ENCODE peak calls at places on chromosomes 5 and 9, in six cellular contexts. One of them, this sample, is unnamed. For H3K4me1, the result is how much of the 10 kb centered on the place peaks cover.

GRCh38 chr5:150700298-150700599 is 613 bp downstream of the RBM22 start:
- DNase-seq in effector memory CD4-positive, alpha-beta T cell: no peak
- DNase-seq in SK-N-SH: no peak
- DNase-seq in left lung: no peak
- DNase-seq in neuronal stem cell: no peak
- DNase-seq in HepG2: no peak
- DNase-seq in this sample: no peak

GRCh38 chr9:81032030-81032572 is 657.2 kb downstream of the TLE1 start:
- DNase-seq in effector memory CD4-positive, alpha-beta T cell: no peak
- DNase-seq in SK-N-SH: no peak
- DNase-seq in left lung: no peak
- DNase-seq in neuronal stem cell: no peak
- DNase-seq in HepG2: peak
- DNase-seq in this sample: no peak

GRCh38 chr5:132770476-132771159 is 6.4 kb downstream of the SEPTIN8 start:
- DNase-seq in effector memory CD4-positive, alpha-beta T cell: no peak
- DNase-seq in SK-N-SH: no peak
- DNase-seq in left lung: no peak
- DNase-seq in neuronal stem cell: no peak
- DNase-seq in HepG2: no peak
- DNase-seq in this sample: no peak

GRCh38 chr9:16258708-16259107 is 611.8 kb downstream of the BNC2 start:
- DNase-seq in effector memory CD4-positive, alpha-beta T cell: no peak
- DNase-seq in SK-N-SH: no peak
- DNase-seq in left lung: no peak
- DNase-seq in neuronal stem cell: no peak
- DNase-seq in HepG2: no peak
- DNase-seq in this sample: no peak

GRCh38 chr5:134873494-134873893 is 677 bp upstream of the TXNDC15 start:
- DNase-seq in effector memory CD4-positive, alpha-beta T cell: no peak
- DNase-seq in SK-N-SH: no peak
- DNase-seq in left lung: no peak
- DNase-seq in neuronal stem cell: no peak
- DNase-seq in HepG2: no peak
- DNase-seq in this sample: no peak

GRCh38 chr5:170269579-170269978 is 28.0 kb downstream of the LCP2 start:
- DNase-seq in effector memory CD4-positive, alpha-beta T cell: peak
- DNase-seq in SK-N-SH: no peak
- DNase-seq in left lung: no peak
- DNase-seq in neuronal stem cell: no peak
- DNase-seq in HepG2: no peak
- DNase-seq in this sample: no peak

GRCh38 chr9:38096238-38096805 is 27.3 kb upstream of the SHB start:
- DNase-seq in effector memory CD4-positive, alpha-beta T cell: no peak
- DNase-seq in SK-N-SH: no peak
- DNase-seq in left lung: no peak
- DNase-seq in neuronal stem cell: no peak
- DNase-seq in HepG2: no peak
- DNase-seq in this sample: no peak

GRCh38 chr5:119355244-119355635 is 579 bp upstream of the TNFAIP8 start:
- DNase-seq in effector memory CD4-positive, alpha-beta T cell: no peak
- DNase-seq in SK-N-SH: no peak
- DNase-seq in left lung: no peak
- DNase-seq in neuronal stem cell: no peak
- DNase-seq in HepG2: peak
- DNase-seq in this sample: no peak

GRCh38 chr5:10059611-10060379 is 189.9 kb downstream of the ATPSCKMT start:
- DNase-seq in effector memory CD4-positive, alpha-beta T cell: no peak
- DNase-seq in SK-N-SH: no peak
- DNase-seq in left lung: no peak
- DNase-seq in neuronal stem cell: no peak
- DNase-seq in HepG2: no peak
- DNase-seq in this sample: no peak

GRCh38 chr9:135561391-135562234 is at the start of gene PAEP:
- DNase-seq in effector memory CD4-positive, alpha-beta T cell: no peak
- DNase-seq in SK-N-SH: no peak
- DNase-seq in left lung: no peak
- DNase-seq in neuronal stem cell: no peak
- DNase-seq in HepG2: peak
- DNase-seq in this sample: no peak

GRCh38 chr9:19994296-19994695 is 205.5 kb upstream of the SLC24A2 start:
- DNase-seq in effector memory CD4-positive, alpha-beta T cell: no peak
- DNase-seq in SK-N-SH: no peak
- DNase-seq in left lung: no peak
- DNase-seq in neuronal stem cell: no peak
- DNase-seq in HepG2: no peak
- DNase-seq in this sample: no peak

DNA sequence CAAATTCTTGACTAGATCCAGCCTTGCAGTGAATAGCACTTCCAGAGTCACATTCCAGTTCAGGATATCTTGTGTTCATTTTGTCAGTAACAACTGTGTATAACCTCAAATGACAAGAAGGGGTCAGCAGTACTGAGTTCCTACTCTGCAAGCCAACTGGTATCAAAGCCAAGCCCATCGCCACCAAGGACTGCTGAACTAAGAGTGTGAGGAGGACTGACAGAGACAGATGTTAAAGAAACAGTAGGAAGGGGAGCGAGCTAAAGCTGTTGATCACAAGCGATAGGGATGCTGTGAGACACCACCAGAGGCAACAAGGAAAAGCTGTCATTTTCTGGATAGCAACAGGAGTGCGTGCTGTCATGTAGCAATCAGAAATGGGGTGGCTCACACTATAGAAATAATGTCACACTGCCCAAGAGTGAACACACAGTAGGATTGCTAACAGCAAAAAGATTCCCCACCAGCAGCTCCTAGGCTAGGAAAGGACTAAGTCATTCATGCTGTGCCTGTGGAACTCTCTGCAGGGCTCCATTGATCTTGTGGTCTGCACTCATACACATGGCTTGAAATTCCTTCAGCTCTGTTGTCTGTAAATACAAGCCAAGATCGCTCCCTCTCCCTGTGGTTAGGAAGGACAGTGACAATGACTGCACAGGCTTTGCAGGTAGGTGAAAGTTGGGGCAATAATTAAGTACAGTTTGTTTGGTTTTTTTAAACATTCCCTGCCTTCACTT is 658.6 kb downstream of the NR2F1-AS1 start:
- DNase-seq in effector memory CD4-positive, alpha-beta T cell: no peak
- DNase-seq in SK-N-SH: no peak
- DNase-seq in left lung: no peak
- DNase-seq in neuronal stem cell: no peak
- DNase-seq in HepG2: peak
- DNase-seq in this sample: no peak
- H3K27ac ChIP-seq in effector memory CD4-positive, alpha-beta T cell: no peak
- H3K27ac ChIP-seq in SK-N-SH: no peak
- H3K27ac ChIP-seq in left lung: no peak
- H3K27ac ChIP-seq in neuronal stem cell: no peak
- H3K27ac ChIP-seq in HepG2: peak
- H3K27ac ChIP-seq in this sample: no peak

DNA sequence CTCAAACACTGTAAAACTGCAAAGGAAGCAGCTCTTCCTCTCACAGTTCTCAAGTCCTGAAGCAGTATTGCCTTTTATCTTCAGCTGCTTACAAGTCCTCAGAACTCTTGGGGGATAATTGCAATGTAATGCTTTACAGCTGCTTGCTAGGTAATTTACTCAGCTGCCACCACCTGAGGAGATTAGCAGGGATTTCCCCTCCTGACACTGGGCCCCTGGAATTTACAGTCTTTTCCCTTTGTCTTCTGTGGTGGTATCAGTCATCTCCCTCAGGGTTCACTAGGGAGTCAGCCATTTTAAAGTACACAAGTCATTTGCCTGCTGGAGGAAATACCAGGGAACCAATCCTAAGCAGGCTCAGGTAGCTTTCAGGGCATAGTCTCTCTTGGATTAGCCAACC is 754.3 kb upstream of the GRAMD2B start:
- DNase-seq in effector memory CD4-positive, alpha-beta T cell: no peak
- DNase-seq in SK-N-SH: no peak
- DNase-seq in left lung: no peak
- DNase-seq in neuronal stem cell: no peak
- DNase-seq in HepG2: no peak
- DNase-seq in this sample: no peak
- H3K4me3 ChIP-seq in effector memory CD4-positive, alpha-beta T cell: no peak
- H3K4me3 ChIP-seq in SK-N-SH: no peak
- H3K4me3 ChIP-seq in left lung: no peak
- H3K4me3 ChIP-seq in neuronal stem cell: no peak
- H3K4me3 ChIP-seq in HepG2: no peak
- H3K4me3 ChIP-seq in this sample: no peak

GRCh38 chr9:134352247-134352933 is 26.1 kb downstream of the RXRA start:
- DNase-seq in effector memory CD4-positive, alpha-beta T cell: no peak
- DNase-seq in SK-N-SH: no peak
- DNase-seq in left lung: no peak
- DNase-seq in neuronal stem cell: no peak
- DNase-seq in HepG2: no peak
- DNase-seq in this sample: no peak
- H3K4me1 ChIP-seq in effector memory CD4-positive, alpha-beta T cell: under half
- H3K4me1 ChIP-seq in SK-N-SH: half or more
- H3K4me1 ChIP-seq in left lung: half or more
- H3K4me1 ChIP-seq in neuronal stem cell: under half
- H3K4me1 ChIP-seq in HepG2: under half
- H3K4me1 ChIP-seq in this sample: half or more

GRCh38 chr9:133499892-133500270 is 21.0 kb upstream of the SLC2A6 start:
- DNase-seq in effector memory CD4-positive, alpha-beta T cell: no peak
- DNase-seq in SK-N-SH: no peak
- DNase-seq in left lung: peak
- DNase-seq in neuronal stem cell: no peak
- DNase-seq in HepG2: no peak
- DNase-seq in this sample: no peak
- H3K27ac ChIP-seq in effector memory CD4-positive, alpha-beta T cell: no peak
- H3K27ac ChIP-seq in SK-N-SH: no peak
- H3K27ac ChIP-seq in left lung: no peak
- H3K27ac ChIP-seq in neuronal stem cell: no peak
- H3K27ac ChIP-seq in HepG2: no peak
- H3K27ac ChIP-seq in this sample: no peak

DNA sequence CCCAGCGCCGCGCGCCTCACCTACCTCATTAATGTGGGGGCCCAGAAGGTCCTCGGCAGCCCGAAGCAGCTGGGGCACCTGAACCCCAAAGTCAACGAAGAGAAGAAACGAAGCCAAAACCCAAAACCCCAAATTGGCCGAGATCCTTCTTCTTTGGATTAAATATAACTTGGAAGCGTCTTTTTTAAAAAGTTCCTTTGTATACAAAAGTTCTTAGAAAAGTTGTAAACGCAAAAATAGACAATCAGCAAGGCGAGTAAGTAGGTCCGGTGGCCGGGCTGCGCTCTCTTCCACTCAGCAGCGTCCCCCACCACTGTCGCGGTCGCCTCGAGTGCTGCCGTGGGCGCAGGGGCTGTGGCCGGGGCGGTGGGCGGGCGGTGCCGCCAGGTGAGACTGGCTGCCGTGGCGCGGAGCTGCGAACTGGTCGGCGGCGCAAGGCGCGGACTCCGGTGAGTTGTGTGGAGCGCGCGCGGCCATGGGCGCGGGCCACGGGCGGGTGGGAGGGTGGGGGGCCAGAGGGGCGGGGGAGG is 360 bp downstream of the KLF4 start:
- DNase-seq in effector memory CD4-positive, alpha-beta T cell: no peak
- DNase-seq in SK-N-SH: no peak
- DNase-seq in left lung: no peak
- DNase-seq in neuronal stem cell: no peak
- DNase-seq in HepG2: no peak
- DNase-seq in this sample: no peak
- H3K4me3 ChIP-seq in effector memory CD4-positive, alpha-beta T cell: peak
- H3K4me3 ChIP-seq in SK-N-SH: peak
- H3K4me3 ChIP-seq in left lung: peak
- H3K4me3 ChIP-seq in neuronal stem cell: peak
- H3K4me3 ChIP-seq in HepG2: peak
- H3K4me3 ChIP-seq in this sample: peak

DNA sequence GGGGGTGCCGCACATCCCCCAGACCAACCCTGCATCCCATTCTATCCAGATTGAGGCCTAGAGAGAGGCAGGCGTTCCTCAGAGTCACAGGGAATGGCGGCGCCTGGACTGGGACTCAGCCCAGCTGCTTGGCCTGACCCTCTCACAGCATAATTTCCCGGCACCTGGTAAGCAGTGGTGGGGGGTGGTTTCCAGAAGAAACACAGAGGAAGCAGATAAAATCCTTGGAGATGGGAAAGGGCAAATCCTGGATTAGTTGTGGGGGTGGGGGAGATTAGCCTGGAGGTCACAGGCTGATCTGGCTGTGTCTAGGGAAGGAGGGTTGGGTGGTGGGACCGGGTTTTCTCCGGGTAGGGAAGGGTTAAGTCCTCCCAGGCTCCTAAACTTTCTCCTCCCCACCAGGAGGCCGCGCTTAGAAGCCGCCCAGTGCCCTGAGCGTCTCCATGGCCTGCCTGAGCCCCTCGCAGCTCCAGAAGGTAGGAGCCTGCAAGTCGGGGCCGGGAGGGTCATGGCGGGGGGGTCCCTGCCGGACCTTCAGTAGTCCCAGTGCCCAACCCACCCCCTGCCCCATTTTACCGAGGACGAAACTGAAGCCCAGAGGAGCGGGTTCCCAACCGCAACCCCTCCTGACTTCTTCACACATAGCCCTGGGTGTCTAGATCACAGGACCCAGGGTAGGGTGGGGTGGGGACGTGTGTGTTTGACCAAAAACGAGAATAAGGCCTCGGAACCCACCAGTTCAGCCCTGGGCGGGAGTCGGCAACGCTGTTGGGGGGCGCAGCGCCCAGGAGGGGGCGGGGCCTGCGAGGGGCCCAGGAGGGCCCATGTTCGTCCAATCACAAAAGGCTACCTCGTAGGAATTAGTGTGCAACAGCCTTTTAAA is 1.3 kb downstream of the PHYHD1 start:
- DNase-seq in effector memory CD4-positive, alpha-beta T cell: no peak
- DNase-seq in SK-N-SH: no peak
- DNase-seq in left lung: peak
- DNase-seq in neuronal stem cell: peak
- DNase-seq in HepG2: peak
- DNase-seq in this sample: no peak
- H3K4me1 ChIP-seq in effector memory CD4-positive, alpha-beta T cell: under half
- H3K4me1 ChIP-seq in SK-N-SH: under half
- H3K4me1 ChIP-seq in left lung: under half
- H3K4me1 ChIP-seq in neuronal stem cell: under half
- H3K4me1 ChIP-seq in HepG2: half or more
- H3K4me1 ChIP-seq in this sample: under half